ENCODE peak calls at places on chromosomes 5 and 9, in four cellular contexts. One of them, this sample, is unnamed.

GRCh38 chr9:33714989-33715388 is 80.4 kb upstream of the PRSS3 start:
- DNase-seq in tibial artery: no peak
- DNase-seq in SW 1271: no peak
- DNase-seq in GM04503: no peak
- DNase-seq in this sample: no peak

GRCh38 chr5:79859588-79859987 is 131.5 kb downstream of the MTX3 start:
- DNase-seq in tibial artery: no peak
- DNase-seq in SW 1271: no peak
- DNase-seq in GM04503: no peak
- DNase-seq in this sample: no peak

GRCh38 chr5:130954336-130954735 is 210.7 kb downstream of the HINT1 start:
- DNase-seq in tibial artery: no peak
- DNase-seq in SW 1271: no peak
- DNase-seq in GM04503: no peak
- DNase-seq in this sample: no peak

GRCh38 chr5:174229640-174230350 is 184.3 kb downstream of the NSG2 start:
- DNase-seq in tibial artery: no peak
- DNase-seq in SW 1271: peak
- DNase-seq in GM04503: no peak
- DNase-seq in this sample: no peak

GRCh38 chr9:108002296-108003056 is 512.9 kb upstream of the KLF4 start:
- DNase-seq in tibial artery: peak
- DNase-seq in SW 1271: no peak
- DNase-seq in GM04503: no peak
- DNase-seq in this sample: peak

GRCh38 chr5:135505973-135506372 is 29.8 kb downstream of the NEUROG1 start:
- DNase-seq in tibial artery: no peak
- DNase-seq in SW 1271: no peak
- DNase-seq in GM04503: no peak
- DNase-seq in this sample: peak

GRCh38 chr5:1847611-1848010 is 35.1 kb downstream of the IRX4 start:
- DNase-seq in tibial artery: no peak
- DNase-seq in SW 1271: no peak
- DNase-seq in GM04503: no peak
- DNase-seq in this sample: no peak

GRCh38 chr9:91844170-91844569 is 105.9 kb downstream of the ROR2 start:
- DNase-seq in tibial artery: peak
- DNase-seq in SW 1271: no peak
- DNase-seq in GM04503: no peak
- DNase-seq in this sample: no peak

GRCh38 chr5:14464101-14464500 is 117.5 kb upstream of the OTULINL start:
- DNase-seq in tibial artery: no peak
- DNase-seq in SW 1271: no peak
- DNase-seq in GM04503: no peak
- DNase-seq in this sample: peak

GRCh38 chr9:15416880-15417279 is 5.8 kb upstream of the SNAPC3 start:
- DNase-seq in tibial artery: no peak
- DNase-seq in SW 1271: no peak
- DNase-seq in GM04503: no peak
- DNase-seq in this sample: peak

GRCh38 chr9:87194471-87194870 is 247.2 kb upstream of the GAS1 start:
- DNase-seq in tibial artery: no peak
- DNase-seq in SW 1271: no peak
- DNase-seq in GM04503: peak
- DNase-seq in this sample: peak

GRCh38 chr5:52794519-52794918 is 6.8 kb downstream of the ITGA1 start:
- DNase-seq in tibial artery: peak
- DNase-seq in SW 1271: no peak
- DNase-seq in GM04503: no peak
- DNase-seq in this sample: no peak

This sample was measured in fibroblast of the aortic adventitia.